ENCODE peak calls at places on chromosome 7, in six cellular contexts. D, N, T, K, Y and F are unnamed samples.
A peak's percentile ranks its signal among the peaks of the same experiment; 100 is the strongest.

GRCh38 chr7:157577061-157577460 is 240.3 kb downstream of the DNAJB6 start:
- DNase-seq in D (no peak), N (no peak), T (no peak), K (peak; percentile 6), Y (no peak), F (no peak)

GRCh38 chr7:4612939-4613841 is 68.9 kb upstream of the FOXK1 start:
- DNase-seq in D (no peak), N (no peak), T (no peak), K (peak; percentile 44), Y (no peak), F (no peak)

GRCh38 chr7:80725181-80725611 is 86.8 kb downstream of the CD36 start:
- DNase-seq in D (no peak), N (no peak), T (no peak), K (no peak), Y (no peak), F (no peak)

GRCh38 chr7:65827366-65827765 is 45.5 kb upstream of the VKORC1L1 start:
- DNase-seq in D (no peak), N (no peak), T (no peak), K (no peak), Y (no peak), F (no peak)

GRCh38 chr7:111266613-111267012 is 175.7 kb downstream of the LRRN3 start:
- DNase-seq in D (no peak), N (no peak), T (no peak), K (no peak), Y (no peak), F (peak; percentile 89)

GRCh38 chr7:122767339-122767738 is 64.6 kb upstream of the RNF148 start:
- DNase-seq in D (no peak), N (no peak), T (no peak), K (no peak), Y (no peak), F (no peak)

GRCh38 chr7:13920053-13920697 is 69.3 kb downstream of the ETV1 start:
- DNase-seq in D (no peak), N (peak; percentile 43), T (peak; percentile 65), K (no peak), Y (no peak), F (peak; percentile 37)

GRCh38 chr7:116138202-116138801 is 72.0 kb upstream of the TES start:
- DNase-seq in D (no peak), N (no peak), T (peak; percentile 13), K (no peak), Y (no peak), F (peak; percentile 18)

GRCh38 chr7:5679741-5680473 is 101.6 kb downstream of the RNF216 start:
- DNase-seq in D (no peak), N (no peak), T (no peak), K (peak; percentile 71), Y (no peak), F (peak; percentile 26)

GRCh38 chr7:151599401-151600227 is 79.9 kb upstream of the RHEB start:
- DNase-seq in D (no peak), N (no peak), T (no peak), K (no peak), Y (no peak), F (peak; percentile 79)

GRCh38 chr7:151017370-151017952 is 6.8 kb downstream of the ATG9B start:
- DNase-seq in D (no peak), N (no peak), T (no peak), K (no peak), Y (no peak), F (no peak)

GRCh38 chr7:87767827-87768226 is 108.3 kb downstream of the SLC25A40 start:
- DNase-seq in D (no peak), N (no peak), T (no peak), K (no peak), Y (no peak), F (peak; percentile 64)

GRCh38 chr7:867001-867405 is 9.4 kb upstream of the GET4 start:
- DNase-seq in D (peak; percentile 59), N (no peak), T (no peak), K (peak; percentile 81), Y (no peak), F (no peak)

GRCh38 chr7:128176696-128177095 is 64.4 kb upstream of the LEP start:
- DNase-seq in D (no peak), N (no peak), T (no peak), K (no peak), Y (no peak), F (peak; percentile 95)